ENCODE peak calls at places on chromosomes 16 and 17, in eight cellular contexts. E is stomach, K is sigmoid colon, D is uterus, W is right lobe of liver, H is transverse colon, I is IMR-90, V is prostate gland. U is an unnamed sample.

GRCh38 chr16:89122322-89122831 is 28.7 kb downstream of the ACSF3 start:
- DNase-seq in W (peak; percentile 17), V (peak; percentile 46), K (no peak), D (no peak), E (peak; percentile 73), I (no peak), H (peak; percentile 86), U (no peak)

GRCh38 chr17:67080804-67081203 is 36.5 kb downstream of the CACNG1 start:
- DNase-seq in H (no peak), V (no peak), I (no peak), D (no peak), K (no peak), W (no peak), E (no peak), U (no peak)

GRCh38 chr17:82348434-82348833 is 10.6 kb upstream of the TEX19 start:
- DNase-seq in D (no peak), I (no peak), E (no peak), H (no peak), V (no peak), W (no peak), K (no peak), U (no peak)

GRCh38 chr17:14760212-14760611 is 459.3 kb downstream of the HS3ST3B1 start:
- DNase-seq in W (no peak), H (no peak), K (no peak), I (no peak), D (no peak), V (no peak), E (no peak), U (no peak)

GRCh38 chr17:72693147-72693878 is 399.2 kb downstream of the SLC39A11 start:
- DNase-seq in E (no peak), V (no peak), K (no peak), H (no peak), D (no peak), W (no peak), I (no peak), U (no peak)

GRCh38 chr17:4679652-4680051 is 24.3 kb downstream of the PELP1 start:
- DNase-seq in K (no peak), H (no peak), W (no peak), D (no peak), E (no peak), I (peak; percentile 79), V (no peak), U (peak; percentile 55)

GRCh38 chr16:86894168-86894567 is 315.8 kb downstream of the FOXL1 start:
- DNase-seq in D (no peak), H (no peak), E (no peak), K (no peak), V (no peak), I (no peak), W (no peak), U (no peak)

GRCh38 chr16:80174416-80174815 is 366.4 kb upstream of the DYNLRB2 start:
- DNase-seq in D (no peak), H (no peak), W (no peak), I (peak; percentile 89), K (no peak), E (no peak), V (no peak), U (no peak)

GRCh38 chr17:41331606-41332005 is 16.1 kb upstream of the KRTAP17-1 start:
- DNase-seq in I (no peak), V (no peak), E (no peak), K (no peak), H (no peak), W (no peak), D (no peak), U (no peak)

GRCh38 chr16:24609740-24610420 is 70.5 kb downstream of the RBBP6 start:
- DNase-seq in E (peak; percentile 54), V (peak; percentile 10), I (peak; percentile 31), D (peak; percentile 69), K (peak; percentile 88), H (peak; percentile 42), W (peak; percentile 27), U (peak; percentile 63)

GRCh38 chr16:53745753-53746258 is 41.9 kb downstream of the FTO start:
- DNase-seq in K (no peak), I (peak; percentile 62), D (no peak), V (no peak), H (no peak), E (no peak), W (no peak), U (no peak)

GRCh38 chr16:17590711-17591654 is 120.2 kb upstream of the XYLT1 start:
- DNase-seq in D (no peak), E (no peak), H (no peak), K (no peak), W (no peak), V (no peak), I (no peak), U (no peak)

GRCh38 chr17:76467366-76467765 is at the start of gene AANAT:
- DNase-seq in V (no peak), E (no peak), K (no peak), W (no peak), H (no peak), D (no peak), I (no peak), U (no peak)

DNA sequence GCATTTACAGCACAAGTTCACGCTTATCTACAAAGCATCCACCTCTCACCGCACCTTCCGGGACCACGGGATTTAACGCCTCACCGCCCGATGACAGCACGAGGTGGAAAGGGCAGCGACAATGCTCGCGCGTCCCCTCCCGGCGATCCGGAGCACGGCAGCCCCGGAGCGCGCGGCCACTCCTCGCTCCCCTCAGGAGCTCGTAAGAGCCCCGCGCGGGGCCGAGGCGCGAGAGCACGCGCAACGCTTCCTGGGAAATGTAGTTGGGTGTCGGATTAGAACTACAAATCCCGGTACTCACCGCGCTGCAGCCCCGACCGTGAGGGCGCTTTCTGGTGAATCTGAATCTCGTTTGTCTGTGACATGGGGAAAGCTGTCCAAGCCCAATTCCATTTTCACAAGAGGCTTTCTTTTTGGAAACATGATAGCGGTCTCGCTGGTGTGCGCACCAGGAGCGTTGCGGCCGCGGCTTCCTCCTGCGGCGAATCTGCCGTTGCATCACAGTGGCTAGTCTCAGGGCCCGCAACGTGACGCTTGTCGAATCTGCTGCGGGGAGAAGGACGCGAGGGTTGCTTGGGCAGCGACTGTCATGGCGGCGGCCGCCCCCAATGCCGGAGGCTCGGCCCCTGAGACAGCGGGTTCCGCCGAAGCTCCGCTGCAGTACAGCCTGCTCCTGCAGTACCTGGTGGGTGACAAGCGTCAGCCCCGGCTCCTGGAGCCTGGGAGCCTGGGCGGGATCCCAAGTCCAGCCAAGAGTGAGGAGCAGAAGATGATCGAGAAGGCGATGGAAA is at the start of gene TIMM22:
- DNase-seq in I (peak; percentile 97), W (peak; percentile 91), E (peak; percentile 93), K (peak; percentile 95), D (peak; percentile 89), H (peak; percentile 94), V (peak; percentile 92), U (peak; percentile 94)
- TF ChIP-seq POLR2A in I (peak; percentile 72), W (peak; percentile 72), E (no peak), K (peak; percentile 85), D (no peak), H (peak; percentile 84), V (peak; percentile 46), U (peak; percentile 60)

GRCh38 chr16:69105501-69106361 is at the start of gene HAS3:
- DNase-seq in H (peak; percentile 75), K (no peak), V (peak; percentile 52), W (peak; percentile 75), I (peak; percentile 48), D (no peak), E (peak; percentile 65), U (peak; percentile 62)
- TF ChIP-seq POLR2A in H (no peak), K (no peak), V (peak; percentile 56), W (peak; percentile 62), I (peak; percentile 62), D (peak; percentile 10), E (no peak), U (no peak)

DNA sequence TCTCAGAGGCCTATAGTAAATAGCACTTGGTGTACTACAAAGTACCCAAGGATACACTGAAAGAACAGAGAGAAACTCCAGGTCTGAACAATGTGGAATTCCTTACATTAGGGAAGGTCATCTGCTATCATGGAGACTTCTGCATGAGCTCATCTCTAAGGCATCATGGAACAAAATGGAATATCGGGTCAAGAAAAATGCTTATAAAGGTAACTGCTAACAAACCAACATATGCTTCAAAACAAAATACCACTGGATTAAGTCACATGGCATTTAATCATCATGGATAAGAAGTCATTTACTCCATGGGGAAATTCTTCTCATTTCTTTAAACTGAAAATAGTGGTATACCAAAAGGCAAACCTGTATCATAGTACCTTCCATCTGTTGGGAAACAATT is 34.2 kb downstream of the TXNDC11 start:
- DNase-seq in W (no peak), D (no peak), E (no peak), V (no peak), H (no peak), I (peak; percentile 66), K (no peak), U (no peak)
- TF ChIP-seq POLR2A in W (no peak), D (no peak), E (no peak), V (no peak), H (no peak), I (no peak), K (no peak), U (no peak)

DNA sequence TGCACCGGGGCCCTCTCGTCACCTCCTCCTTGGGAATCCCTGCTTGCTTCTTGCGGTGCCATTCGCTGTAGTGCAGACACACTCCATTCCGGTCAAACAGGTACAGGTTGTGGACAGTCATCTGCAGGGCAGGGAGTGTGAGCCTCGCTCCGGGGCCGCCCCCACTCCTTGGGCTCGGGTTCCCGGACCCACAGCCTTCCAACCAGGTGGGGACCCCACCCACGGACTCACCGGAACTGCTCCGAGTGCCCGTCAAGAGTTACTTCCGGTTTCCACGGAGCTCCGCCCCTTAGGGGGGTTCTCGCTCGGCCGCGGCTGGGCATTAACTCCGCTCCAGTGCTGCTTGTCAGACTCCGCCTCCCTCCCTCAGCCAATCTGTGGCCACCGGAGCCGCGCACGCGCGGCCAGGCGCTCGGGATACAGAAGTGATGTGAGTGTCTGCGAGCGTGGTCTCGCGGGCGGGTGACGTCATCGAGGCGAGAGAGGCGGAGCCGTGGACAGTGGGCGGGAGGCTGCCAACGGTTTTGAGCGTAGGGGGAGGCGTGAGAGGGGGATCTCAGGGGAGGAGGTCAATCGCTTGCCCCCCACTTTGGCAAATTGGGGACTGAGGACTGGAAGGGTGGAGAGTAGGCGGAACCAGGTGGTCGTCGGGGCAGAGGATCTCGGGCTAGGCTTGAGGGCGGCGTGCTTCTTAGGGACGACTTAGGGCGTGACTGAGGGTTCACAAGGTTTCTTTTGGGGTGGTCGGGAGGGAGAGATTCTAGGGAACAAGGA is at the start of the genes CNTROB and TRAPPC1:
- DNase-seq in H (peak; percentile 100), D (peak; percentile 99), K (peak; percentile 100), V (peak; percentile 99), E (peak; percentile 100), I (peak; percentile 99), W (peak; percentile 99), U (peak; percentile 100)
- TF ChIP-seq POLR2A in H (peak; percentile 82), D (peak; percentile 86), K (peak; percentile 76), V (peak; percentile 79), E (no peak), I (peak; percentile 77), W (peak; percentile 44), U (peak; percentile 32)